ENCODE peak calls at places on chromosomes 1 and 21, in four cellular contexts. Q is left ventricle myocardium inferior, I is right lobe of liver, J is mesendoderm. H is an unnamed sample. For H3K4me1, the result is how much of the 10 kb centered on the place peaks cover.

GRCh38 chr1:20551945-20552727 is at the start of gene FAM43B:
- DNase-seq in Q (peak), I (peak), J (peak), H (peak)

GRCh38 chr1:61268546-61269243 is 186.3 kb downstream of the NFIA start:
- DNase-seq in J (no peak), I (no peak), Q (no peak), H (no peak)

GRCh38 chr1:153760440-153760839 is 14.8 kb upstream of the SLC27A3 start:
- DNase-seq in Q (no peak), J (no peak), I (no peak), H (no peak)

GRCh38 chr1:24119859-24120756 is 8.2 kb upstream of the MYOM3 start:
- DNase-seq in I (peak), J (no peak), Q (peak), H (peak)

GRCh38 chr21:20882462-20883415 is 115.5 kb upstream of the NCAM2 start:
- DNase-seq in J (peak), I (no peak), Q (no peak), H (peak)

GRCh38 chr1:2084306-2084705 is 34.1 kb downstream of the PRKCZ start:
- DNase-seq in I (no peak), J (no peak), Q (no peak), H (no peak)

GRCh38 chr1:85328713-85329376 is 52.4 kb upstream of the BCL10 start:
- DNase-seq in I (no peak), Q (no peak), J (peak), H (no peak)

GRCh38 chr1:220956861-220957605 is 77.8 kb downstream of the HLX start:
- DNase-seq in I (no peak), J (no peak), Q (no peak), H (no peak)

GRCh38 chr1:73065585-73065984 is 783.2 kb upstream of the NEGR1 start:
- DNase-seq in I (no peak), J (peak), Q (no peak), H (no peak)

GRCh38 chr1:34371829-34372532 is 195.3 kb downstream of the C1orf94 start:
- DNase-seq in J (peak), I (no peak), Q (no peak), H (no peak)

GRCh38 chr1:67793562-67793961 is 39.7 kb downstream of the GNG12 start:
- DNase-seq in Q (no peak), I (no peak), J (no peak), H (no peak)

GRCh38 chr21:42406846-42407245 is 3.1 kb downstream of the UBASH3A start:
- DNase-seq in Q (no peak), I (peak), J (no peak), H (no peak)

GRCh38 chr21:17045214-17045835 is 467.5 kb upstream of the CXADR start:
- DNase-seq in I (no peak), Q (no peak), J (peak), H (no peak)

GRCh38 chr1:14733779-14734140 is 135.3 kb downstream of the KAZN start:
- DNase-seq in I (no peak), J (no peak), Q (no peak), H (no peak)
- H3K4me1 ChIP-seq in I (under half), J (under half), Q (under half), H (under half)

GRCh38 chr1:64502924-64503323 is 33.0 kb downstream of the CACHD1 start:
- DNase-seq in Q (no peak), J (no peak), I (no peak), H (no peak)

GRCh38 chr1:64499011-64499410 is 29.1 kb downstream of the CACHD1 start:
- DNase-seq in Q (no peak), I (no peak), J (no peak), H (no peak)

GRCh38 chr1:64497484-64497883 is 27.6 kb downstream of the CACHD1 start:
- DNase-seq in I (no peak), Q (no peak), J (peak), H (no peak)

GRCh38 chr1:64495878-64496277 is 25.9 kb downstream of the CACHD1 start:
- DNase-seq in J (no peak), I (no peak), Q (no peak), H (no peak)

DNA sequence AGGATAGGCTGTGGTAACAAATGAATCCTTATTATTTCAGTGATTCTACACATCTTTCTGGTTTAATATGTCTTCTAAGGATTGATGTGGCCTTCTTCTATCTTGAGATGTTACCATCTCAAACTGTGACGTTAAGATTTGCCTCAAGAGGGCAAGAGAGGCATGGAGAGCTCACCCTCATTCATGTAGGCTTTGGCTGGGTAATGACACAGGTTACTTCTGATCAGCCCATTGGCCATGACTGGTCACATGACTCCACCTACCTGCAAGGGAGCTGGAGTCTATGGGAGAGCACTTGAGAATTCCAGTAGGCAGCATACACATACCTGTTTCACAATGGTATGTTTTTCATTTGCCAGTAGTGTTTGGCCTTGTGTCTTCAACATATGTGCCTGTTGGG is 30.0 kb downstream of the CACHD1 start:
- DNase-seq in J (peak), I (no peak), Q (no peak), H (no peak)
- H3K4me1 ChIP-seq in J (under half), I (under half), Q (under half), H (under half)

DNA sequence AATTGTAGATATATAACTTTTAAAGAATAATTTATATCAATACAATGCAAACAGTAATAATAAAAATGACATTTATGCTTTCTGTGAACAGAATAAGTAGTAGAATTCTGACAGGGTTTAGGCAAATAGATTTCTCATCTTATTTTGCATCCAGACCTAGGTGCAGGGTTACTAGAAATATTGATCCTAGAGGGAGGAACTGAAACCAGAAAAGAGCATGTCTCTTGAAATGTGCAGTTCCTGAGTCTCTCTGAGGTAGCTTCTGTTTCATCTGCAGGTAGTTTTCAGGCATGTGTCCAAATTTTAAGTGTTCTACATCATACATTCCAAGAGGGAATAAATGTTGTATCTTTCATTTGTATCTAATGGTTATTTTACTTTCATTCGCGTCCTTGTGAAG is 631.9 kb upstream of the ADGRL4 start:
- DNase-seq in I (no peak), Q (no peak), J (peak), H (no peak)
- H3K4me1 ChIP-seq in I (under half), Q (under half), J (under half), H (under half)

GRCh38 chr1:11598461-11598860 is 55.8 kb downstream of the FBXO2 start:
- DNase-seq in I (no peak), J (no peak), Q (no peak), H (no peak)
- H3K4me1 ChIP-seq in I (under half), J (under half), Q (under half), H (under half)

GRCh38 chr1:235644693-235645305 is 4.8 kb downstream of the GNG4 start:
- DNase-seq in I (no peak), Q (no peak), J (no peak), H (no peak)

GRCh38 chr1:235643837-235644692 is 5.5 kb downstream of the GNG4 start:
- DNase-seq in Q (no peak), J (no peak), I (no peak), H (no peak)

GRCh38 chr1:235642021-235642942 is 7.3 kb downstream of the GNG4 start:
- DNase-seq in I (no peak), J (peak), Q (no peak), H (no peak)

GRCh38 chr1:235640580-235640979 is 9.0 kb downstream of the GNG4 start:
- DNase-seq in I (peak), J (no peak), Q (no peak), H (peak)

DNA sequence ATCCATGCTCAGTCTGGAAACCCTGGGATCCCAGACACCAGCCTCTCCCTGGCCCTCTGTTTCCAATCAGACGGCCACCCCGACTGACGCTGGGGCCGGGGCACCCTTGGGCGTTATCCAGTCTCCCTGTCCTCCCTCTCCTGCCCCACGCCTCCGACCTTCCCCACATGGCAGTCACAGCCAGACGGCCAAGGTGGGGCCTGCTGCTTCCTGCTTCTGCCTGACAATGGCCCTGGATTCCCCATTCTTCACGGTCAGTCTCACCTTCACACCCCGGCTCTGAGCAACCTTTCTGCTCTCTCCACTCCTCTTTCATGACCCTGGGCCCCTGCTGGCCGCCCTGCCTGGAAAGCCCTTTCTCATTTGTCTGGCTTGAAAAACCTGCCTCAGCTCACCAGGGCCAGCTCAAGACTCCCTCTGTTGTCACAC is 6.6 kb downstream of the GNG4 start:
- DNase-seq in J (peak), Q (no peak), I (no peak), H (no peak)
- H3K4me1 ChIP-seq in J (under half), Q (under half), I (under half), H (under half)

GRCh38 chr1:26533951-26534514 is 4.5 kb downstream of the RPS6KA1 start:
- DNase-seq in J (no peak), I (no peak), Q (no peak), H (no peak)
- H3K4me1 ChIP-seq in J (under half), I (under half), Q (under half), H (under half)

GRCh38 chr1:19412654-19413053 is 72.7 kb downstream of the CAPZB start:
- DNase-seq in Q (no peak), I (no peak), J (no peak), H (no peak)
- H3K4me1 ChIP-seq in Q (half or more), I (under half), J (under half), H (under half)

GRCh38 chr21:45800339-45801080 is 157.0 kb downstream of the PCBP3 start:
- DNase-seq in Q (no peak), J (no peak), I (no peak), H (no peak)
- H3K4me1 ChIP-seq in Q (under half), J (under half), I (under half), H (under half)